ENCODE peak calls at places on chromosomes 6 and 20, in nine cellular contexts. C is BE2C, Y is cardiac muscle cell, S is uterus, N is adrenal gland, P is esophagus squamous epithelium, B is transverse colon, I is heart right ventricle, U is lower lobe of right lung. A is an unnamed sample. For H3K27me3, the result is how much of the 10 kb centered on the place peaks cover.

GRCh38 chr20:60053813-60054190 is 95.6 kb downstream of the CDH26 start:
- DNase-seq in C (no peak), Y (no peak), S (no peak), N (no peak), P (no peak), B (no peak), I (no peak), U (no peak), A (no peak)

GRCh38 chr6:154229796-154230195 is 126.8 kb downstream of the IPCEF1 start:
- DNase-seq in C (no peak), Y (no peak), S (no peak), N (no peak), P (no peak), B (no peak), I (no peak), U (no peak), A (no peak)

GRCh38 chr20:30168025-30168799 is 1089.3 kb upstream of the DEFB115 start:
- DNase-seq in C (peak), Y (no peak), S (no peak), N (no peak), P (no peak), B (no peak), I (peak), U (peak), A (no peak)

GRCh38 chr20:24389686-24390085 is 79.7 kb upstream of the SYNDIG1 start:
- DNase-seq in C (no peak), Y (no peak), S (no peak), N (no peak), P (no peak), B (no peak), I (peak), U (peak), A (no peak)

GRCh38 chr6:40950986-40951730 is 87.9 kb downstream of the UNC5CL start:
- DNase-seq in C (no peak), Y (peak), S (no peak), N (no peak), P (no peak), B (no peak), I (no peak), U (no peak), A (peak)

GRCh38 chr6:16824804-16825777 is 63.8 kb upstream of the ATXN1 start:
- DNase-seq in C (no peak), Y (no peak), S (no peak), N (no peak), P (no peak), B (no peak), I (no peak), U (no peak), A (no peak)

GRCh38 chr6:36712816-36713215 is 15.2 kb downstream of the RAB44 start:
- DNase-seq in C (no peak), Y (no peak), S (no peak), N (no peak), P (no peak), B (no peak), I (no peak), U (no peak), A (no peak)

GRCh38 chr20:2114990-2115681 is 13.5 kb downstream of the STK35 start:
- DNase-seq in C (no peak), Y (no peak), S (peak), N (peak), P (no peak), B (no peak), I (peak), U (no peak), A (no peak)

GRCh38 chr6:83073620-83074019 is 6.1 kb downstream of the DOP1A start:
- DNase-seq in C (no peak), Y (no peak), S (no peak), N (no peak), P (no peak), B (no peak), I (no peak), U (no peak), A (no peak)

GRCh38 chr6:150877928-150878327 is 12.4 kb downstream of the MTHFD1L start:
- DNase-seq in C (no peak), Y (no peak), S (no peak), N (no peak), P (no peak), B (peak), I (no peak), U (no peak), A (no peak)
- TF ChIP-seq CTCF in C (no peak), Y (no peak), S (no peak), N (no peak), P (no peak), B (no peak), I (no peak), U (no peak), A (no peak)

DNA sequence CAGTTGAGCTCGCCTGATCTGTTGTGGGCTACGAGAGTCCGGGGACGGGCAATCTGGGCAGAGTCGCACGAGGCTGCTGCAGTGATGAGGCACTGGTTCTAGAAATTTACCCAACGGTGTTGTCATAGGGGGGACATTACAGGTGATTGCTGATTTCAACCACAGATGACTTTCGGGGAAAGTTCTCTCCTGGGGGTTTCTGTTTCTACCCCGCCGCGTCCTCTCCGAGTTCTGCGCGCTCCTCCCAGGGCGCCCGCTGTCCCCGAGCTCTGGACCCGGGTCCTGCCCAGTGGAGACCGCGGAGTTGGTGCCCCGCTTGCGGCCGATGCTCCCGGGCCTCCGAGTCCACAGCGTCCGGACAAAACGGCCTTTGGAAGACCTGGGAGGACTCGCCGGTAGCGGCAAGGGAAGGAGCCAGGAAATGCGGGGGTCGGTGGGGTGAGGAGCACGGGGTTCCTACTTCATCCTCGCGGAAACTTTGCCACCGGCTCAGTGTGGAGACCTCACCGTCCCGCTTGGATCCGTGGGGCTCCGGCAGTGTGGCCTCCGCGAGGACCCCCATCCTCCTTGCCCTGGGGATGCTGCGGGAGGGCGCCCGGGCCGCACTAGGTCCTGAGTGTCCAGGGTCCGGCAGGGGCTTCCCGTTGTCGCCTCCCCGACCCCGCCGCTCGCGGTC is 12.3 kb upstream of the RAET1L start:
- DNase-seq in C (no peak), Y (peak), S (no peak), N (no peak), P (no peak), B (no peak), I (no peak), U (no peak), A (no peak)
- H3K27me3 ChIP-seq in C (half or more), Y (half or more), S (under half), N (under half), P (under half), B (half or more), I (half or more), U (half or more), A (half or more)

GRCh38 chr6:123777554-123777953 is 26.1 kb upstream of the NKAIN2 start:
- DNase-seq in C (no peak), Y (no peak), S (no peak), N (no peak), P (no peak), B (no peak), I (no peak), U (no peak), A (no peak)
- TF ChIP-seq CTCF in C (no peak), Y (peak), S (no peak), N (no peak), P (no peak), B (no peak), I (no peak), U (no peak), A (no peak)

GRCh38 chr6:126175251-126175650 is 164.7 kb upstream of the CENPW start:
- DNase-seq in C (no peak), Y (no peak), S (no peak), N (no peak), P (no peak), B (no peak), I (no peak), U (no peak), A (no peak)
- H3K27me3 ChIP-seq in C (under half), Y (under half), S (under half), N (under half), P (under half), B (under half), I (under half), U (under half), A (under half)

DNA sequence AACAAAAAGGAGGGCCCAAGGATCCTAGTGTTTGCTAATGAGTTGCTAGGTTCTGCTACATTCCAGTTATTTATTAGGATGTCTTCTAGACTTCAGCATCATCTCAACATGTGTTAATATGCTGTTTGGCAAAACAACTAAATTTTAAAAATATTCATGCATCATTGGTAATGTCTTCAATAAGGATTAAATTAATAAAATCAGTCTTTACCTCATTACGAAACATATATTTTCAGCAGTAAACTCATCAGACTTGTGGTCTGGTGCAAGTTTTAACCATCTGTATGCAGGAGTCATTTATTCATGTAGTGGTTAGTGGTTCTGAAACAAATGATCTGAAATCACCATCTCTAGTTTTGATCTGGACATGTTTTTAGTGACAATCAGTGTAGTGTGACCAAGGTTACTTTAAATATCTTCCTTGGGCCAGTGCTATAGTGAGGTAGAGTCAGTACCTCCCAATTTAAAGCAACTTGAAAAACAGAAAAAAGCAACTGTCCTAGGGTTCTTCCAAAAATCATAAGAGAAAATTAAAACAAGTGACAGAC is 85.0 kb upstream of the KCNK16 start:
- DNase-seq in C (no peak), Y (no peak), S (no peak), N (no peak), P (no peak), B (no peak), I (no peak), U (no peak), A (no peak)
- TF ChIP-seq CTCF in C (no peak), Y (no peak), S (no peak), N (no peak), P (no peak), B (no peak), I (no peak), U (no peak), A (no peak)

DNA sequence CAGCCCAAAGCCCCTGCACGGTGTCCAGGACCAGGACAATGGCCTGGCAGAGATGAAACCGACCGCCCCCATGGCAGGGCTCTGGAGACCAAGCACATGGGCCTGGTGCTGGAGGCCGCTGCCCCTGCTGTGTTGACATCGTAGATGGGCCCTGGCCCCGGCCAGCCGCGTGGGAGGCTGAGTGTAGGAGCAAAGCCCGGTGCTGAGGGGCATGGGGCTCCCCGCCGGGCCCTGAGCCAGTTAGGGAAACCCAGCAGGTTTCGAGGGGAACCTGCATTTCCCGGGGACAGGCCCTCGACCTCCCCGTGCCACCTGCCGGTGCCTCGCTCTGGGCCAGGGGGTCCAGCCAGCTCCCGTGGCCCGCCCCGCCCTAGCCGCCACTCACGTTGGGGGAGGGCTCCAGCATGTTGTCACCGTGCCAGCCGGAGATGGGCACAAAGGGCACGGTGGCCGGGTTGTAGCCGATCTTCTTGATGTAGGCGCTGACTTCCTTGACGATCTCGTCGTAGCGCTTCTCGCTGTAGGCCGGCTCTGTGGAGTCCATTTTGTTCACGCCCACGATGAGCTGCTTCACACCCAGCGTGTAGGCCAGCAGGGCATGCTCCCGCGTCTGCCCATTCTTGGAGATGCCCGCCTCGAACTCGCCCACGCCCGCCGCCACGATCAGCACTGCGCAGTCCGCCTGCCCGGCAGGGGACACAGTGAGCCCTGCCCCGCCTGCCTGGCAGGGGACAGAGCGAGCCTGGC is 4.3 kb downstream of the EEF1A2 start:
- DNase-seq in C (no peak), Y (no peak), S (no peak), N (peak), P (no peak), B (no peak), I (no peak), U (no peak), A (no peak)
- H3K27me3 ChIP-seq in C (under half), Y (under half), S (under half), N (under half), P (under half), B (half or more), I (under half), U (half or more), A (under half)

DNA sequence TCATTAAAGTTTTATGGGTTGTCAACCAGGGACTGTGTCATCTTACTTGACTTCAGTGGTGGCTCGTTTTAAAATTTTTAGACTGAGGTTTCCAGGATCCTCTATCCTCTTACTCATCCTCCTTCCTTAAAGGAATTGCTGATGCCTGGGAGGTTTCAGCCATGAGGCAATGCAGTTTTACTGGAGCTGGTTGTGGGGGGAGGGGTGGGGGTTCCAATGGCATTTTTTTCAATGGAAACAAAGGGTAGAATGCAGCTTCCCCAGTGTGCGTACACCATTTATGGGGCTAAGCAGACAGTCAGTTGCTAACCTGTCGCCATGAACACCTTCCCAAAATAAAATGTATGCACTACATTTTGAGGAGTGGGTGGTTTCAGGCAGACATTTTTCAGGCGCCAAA is 88.0 kb downstream of the METTL24 start:
- DNase-seq in C (no peak), Y (no peak), S (no peak), N (no peak), P (no peak), B (no peak), I (no peak), U (no peak), A (no peak)
- TF ChIP-seq CTCF in C (no peak), Y (no peak), S (no peak), N (no peak), P (no peak), B (no peak), I (no peak), U (no peak), A (no peak)

GRCh38 chr6:104936766-104937535 is 20.0 kb upstream of the LIN28B start:
- DNase-seq in C (no peak), Y (no peak), S (no peak), N (no peak), P (no peak), B (no peak), I (no peak), U (no peak), A (no peak)

GRCh38 chr6:104940881-104941693 is 15.8 kb upstream of the LIN28B start:
- DNase-seq in C (peak), Y (peak), S (no peak), N (peak), P (no peak), B (no peak), I (no peak), U (peak), A (no peak)

GRCh38 chr6:104941694-104942177 is 15.2 kb upstream of the LIN28B start:
- DNase-seq in C (no peak), Y (peak), S (no peak), N (no peak), P (no peak), B (no peak), I (no peak), U (no peak), A (no peak)

GRCh38 chr6:104943781-104944180 is 13.1 kb upstream of the LIN28B start:
- DNase-seq in C (peak), Y (peak), S (no peak), N (no peak), P (no peak), B (no peak), I (no peak), U (no peak), A (no peak)

GRCh38 chr6:104940238-104940880 is 16.5 kb upstream of the LIN28B start:
- DNase-seq in C (peak), Y (peak), S (no peak), N (no peak), P (no peak), B (no peak), I (no peak), U (no peak), A (no peak)
- H3K27me3 ChIP-seq in C (under half), Y (under half), S (under half), N (half or more), P (under half), B (half or more), I (half or more), U (half or more), A (under half)

A was measured in BJ.